ENCODE peak calls at places on chromosomes 5 and 9, in eight cellular contexts. I, N, P, R, X, T, B and Y are unnamed samples.

GRCh38 chr9:95939472-95939871 is 64.0 kb downstream of the ERCC6L2 start:
- DNase-seq in R (no peak), P (no peak), I (no peak), B (no peak), N (no peak), T (no peak), X (no peak), Y (no peak)

GRCh38 chr5:78610163-78610583 is 38.4 kb downstream of the LHFPL2 start:
- DNase-seq in I (no peak), B (no peak), X (peak), T (no peak), R (no peak), P (no peak), N (no peak), Y (no peak)

GRCh38 chr9:105132576-105132975 is 111.9 kb upstream of the SLC44A1 start:
- DNase-seq in I (no peak), N (peak), R (no peak), P (peak), T (no peak), B (no peak), X (peak), Y (peak)

GRCh38 chr9:124399323-124399962 is 15.8 kb downstream of the PSMB7 start:
- DNase-seq in I (no peak), P (no peak), X (peak), R (no peak), B (no peak), T (no peak), N (no peak), Y (no peak)

GRCh38 chr5:138927979-138928378 is 52.8 kb upstream of the LRRTM2 start:
- DNase-seq in N (no peak), P (no peak), X (no peak), B (no peak), I (no peak), T (peak), R (peak), Y (no peak)

GRCh38 chr5:173486355-173486754 is 130.1 kb downstream of the BOD1 start:
- DNase-seq in N (no peak), R (no peak), B (no peak), T (no peak), I (no peak), P (no peak), X (no peak), Y (peak)

GRCh38 chr5:1315018-1315708 is 20.3 kb upstream of the TERT start:
- DNase-seq in X (no peak), T (no peak), R (no peak), B (no peak), I (peak), P (no peak), N (no peak), Y (no peak)

GRCh38 chr5:132714456-132715307 is 22.7 kb downstream of the KIF3A start:
- DNase-seq in P (peak), T (peak), R (no peak), X (peak), N (peak), I (no peak), B (no peak), Y (no peak)

GRCh38 chr5:147240266-147240985 is 5.6 kb downstream of the STK32A start:
- DNase-seq in P (no peak), R (no peak), B (no peak), T (no peak), N (no peak), I (no peak), X (no peak), Y (no peak)

GRCh38 chr9:136567651-136568287 is 21.9 kb upstream of the NOTCH1 start:
- DNase-seq in T (no peak), I (no peak), B (peak), N (peak), R (no peak), P (peak), X (peak), Y (peak)

GRCh38 chr9:32348289-32348688 is 36.2 kb upstream of the ACO1 start:
- DNase-seq in N (no peak), R (no peak), P (no peak), B (no peak), T (no peak), I (no peak), X (no peak), Y (no peak)

GRCh38 chr5:203246-203645 is 12.0 kb downstream of the LRRC14B start:
- DNase-seq in N (no peak), R (no peak), X (no peak), I (no peak), B (no peak), T (no peak), P (no peak), Y (no peak)

GRCh38 chr5:120769291-120769872 is 305.3 kb downstream of the PRR16 start:
- DNase-seq in N (no peak), X (peak), T (no peak), I (no peak), R (no peak), B (no peak), P (no peak), Y (no peak)

GRCh38 chr9:113600477-113600851 is 136.9 kb downstream of the RGS3 start:
- DNase-seq in T (no peak), B (no peak), N (no peak), P (no peak), I (no peak), R (no peak), X (no peak), Y (no peak)

GRCh38 chr5:77133061-77133758 is 46.1 kb upstream of the ZBED3 start:
- DNase-seq in T (peak), R (no peak), B (peak), X (peak), P (peak), N (peak), I (no peak), Y (no peak)

GRCh38 chr9:93193373-93193725 is 9.4 kb downstream of the WNK2 start:
- DNase-seq in T (no peak), I (no peak), N (no peak), P (no peak), B (no peak), X (no peak), R (peak), Y (no peak)

GRCh38 chr5:139410121-139410885 is 6.4 kb upstream of the SPATA24 start:
- DNase-seq in P (no peak), N (no peak), R (no peak), I (no peak), T (no peak), B (no peak), X (peak), Y (peak)

GRCh38 chr9:134488251-134488900 is 153.2 kb upstream of the COL5A1 start:
- DNase-seq in R (peak), X (peak), T (no peak), I (no peak), B (no peak), P (no peak), N (no peak), Y (peak)

GRCh38 chr9:99778308-99778707 is 43.4 kb upstream of the NR4A3 start:
- DNase-seq in R (no peak), P (peak), I (no peak), T (peak), N (peak), X (peak), B (no peak), Y (no peak)

GRCh38 chr9:137907776-137908175 is 30.2 kb downstream of the CACNA1B start:
- DNase-seq in T (no peak), B (no peak), R (no peak), N (no peak), P (no peak), I (no peak), X (no peak), Y (no peak)

GRCh38 chr9:88041447-88041846 is 67.1 kb upstream of the CDK20 start:
- DNase-seq in N (peak), X (peak), T (no peak), R (no peak), P (peak), B (no peak), I (no peak), Y (no peak)

GRCh38 chr5:130479045-130479804 is 575.0 kb downstream of the CHSY3 start:
- DNase-seq in I (no peak), T (no peak), B (no peak), R (no peak), N (no peak), P (no peak), X (no peak), Y (peak)

GRCh38 chr5:173265433-173265832 is 30.4 kb upstream of the NKX2-5 start:
- DNase-seq in P (no peak), N (no peak), T (no peak), I (no peak), R (no peak), X (no peak), B (no peak), Y (peak)

GRCh38 chr5:120735076-120735475 is 271.0 kb downstream of the PRR16 start:
- DNase-seq in P (no peak), T (no peak), R (no peak), B (no peak), N (no peak), X (no peak), I (no peak), Y (no peak)